ENCODE peak calls at places on chromosomes 13 and 19, in nine cellular contexts. One of them, this sample, is unnamed.

GRCh38 chr13:108987488-108987887 is 358.1 kb downstream of the MYO16 start:
- DNase-seq in HS-5: no peak
- DNase-seq in activated CD8-positive, alpha-beta memory T cell treated with anti-CD3 and anti-CD28 coated beads for 48 hours: no peak
- DNase-seq in GDM1: no peak
- DNase-seq in amygdala: no peak
- DNase-seq in cardiac fibroblast: peak
- DNase-seq in NCI-H69: peak
- DNase-seq in stimulated activated CD8-positive, alpha-beta memory T cell treated with anti-CD3 and anti-CD28 coated beads, Interleukin-7, amount 100 ng/mL, for 1 hour: no peak
- DNase-seq in T-cell: no peak
- DNase-seq in this sample: no peak

GRCh38 chr19:5680083-5680436 is 256 bp downstream of the MICOS13 start:
- DNase-seq in GDM1: no peak
- DNase-seq in cardiac fibroblast: no peak
- DNase-seq in T-cell: no peak
- DNase-seq in stimulated activated CD8-positive, alpha-beta memory T cell treated with anti-CD3 and anti-CD28 coated beads, Interleukin-7, amount 100 ng/mL, for 1 hour: no peak
- DNase-seq in amygdala: no peak
- DNase-seq in NCI-H69: peak
- DNase-seq in HS-5: no peak
- DNase-seq in activated CD8-positive, alpha-beta memory T cell treated with anti-CD3 and anti-CD28 coated beads for 48 hours: no peak
- DNase-seq in this sample: no peak

GRCh38 chr13:110536006-110536693 is 25.4 kb downstream of the RAB20 start:
- DNase-seq in HS-5: no peak
- DNase-seq in activated CD8-positive, alpha-beta memory T cell treated with anti-CD3 and anti-CD28 coated beads for 48 hours: no peak
- DNase-seq in stimulated activated CD8-positive, alpha-beta memory T cell treated with anti-CD3 and anti-CD28 coated beads, Interleukin-7, amount 100 ng/mL, for 1 hour: no peak
- DNase-seq in T-cell: no peak
- DNase-seq in NCI-H69: no peak
- DNase-seq in amygdala: no peak
- DNase-seq in GDM1: peak
- DNase-seq in cardiac fibroblast: no peak
- DNase-seq in this sample: no peak

GRCh38 chr13:99191336-99191899 is 9.2 kb upstream of the UBAC2 start:
- DNase-seq in HS-5: no peak
- DNase-seq in cardiac fibroblast: no peak
- DNase-seq in activated CD8-positive, alpha-beta memory T cell treated with anti-CD3 and anti-CD28 coated beads for 48 hours: no peak
- DNase-seq in T-cell: no peak
- DNase-seq in stimulated activated CD8-positive, alpha-beta memory T cell treated with anti-CD3 and anti-CD28 coated beads, Interleukin-7, amount 100 ng/mL, for 1 hour: no peak
- DNase-seq in amygdala: no peak
- DNase-seq in NCI-H69: no peak
- DNase-seq in GDM1: no peak
- DNase-seq in this sample: no peak

GRCh38 chr13:33740134-33740538 is 77.8 kb upstream of the RFC3 start:
- DNase-seq in NCI-H69: no peak
- DNase-seq in T-cell: no peak
- DNase-seq in cardiac fibroblast: peak
- DNase-seq in amygdala: no peak
- DNase-seq in HS-5: no peak
- DNase-seq in activated CD8-positive, alpha-beta memory T cell treated with anti-CD3 and anti-CD28 coated beads for 48 hours: no peak
- DNase-seq in GDM1: no peak
- DNase-seq in stimulated activated CD8-positive, alpha-beta memory T cell treated with anti-CD3 and anti-CD28 coated beads, Interleukin-7, amount 100 ng/mL, for 1 hour: no peak
- DNase-seq in this sample: no peak

GRCh38 chr19:44635581-44636438 is 7.9 kb upstream of the PVR start:
- DNase-seq in T-cell: no peak
- DNase-seq in activated CD8-positive, alpha-beta memory T cell treated with anti-CD3 and anti-CD28 coated beads for 48 hours: no peak
- DNase-seq in GDM1: peak
- DNase-seq in NCI-H69: peak
- DNase-seq in amygdala: no peak
- DNase-seq in HS-5: no peak
- DNase-seq in stimulated activated CD8-positive, alpha-beta memory T cell treated with anti-CD3 and anti-CD28 coated beads, Interleukin-7, amount 100 ng/mL, for 1 hour: no peak
- DNase-seq in cardiac fibroblast: peak
- DNase-seq in this sample: no peak

GRCh38 chr19:38360351-38360750 is 14.0 kb upstream of the PSMD8 start:
- DNase-seq in activated CD8-positive, alpha-beta memory T cell treated with anti-CD3 and anti-CD28 coated beads for 48 hours: no peak
- DNase-seq in amygdala: no peak
- DNase-seq in NCI-H69: peak
- DNase-seq in stimulated activated CD8-positive, alpha-beta memory T cell treated with anti-CD3 and anti-CD28 coated beads, Interleukin-7, amount 100 ng/mL, for 1 hour: no peak
- DNase-seq in T-cell: no peak
- DNase-seq in HS-5: no peak
- DNase-seq in GDM1: no peak
- DNase-seq in cardiac fibroblast: no peak
- DNase-seq in this sample: no peak

GRCh38 chr13:41548870-41549269 is 91.5 kb downstream of the RGCC start:
- DNase-seq in activated CD8-positive, alpha-beta memory T cell treated with anti-CD3 and anti-CD28 coated beads for 48 hours: no peak
- DNase-seq in HS-5: no peak
- DNase-seq in amygdala: no peak
- DNase-seq in T-cell: no peak
- DNase-seq in GDM1: no peak
- DNase-seq in cardiac fibroblast: no peak
- DNase-seq in stimulated activated CD8-positive, alpha-beta memory T cell treated with anti-CD3 and anti-CD28 coated beads, Interleukin-7, amount 100 ng/mL, for 1 hour: no peak
- DNase-seq in NCI-H69: no peak
- DNase-seq in this sample: no peak

GRCh38 chr13:106446011-106446410 is 89.5 kb downstream of the EFNB2 start:
- DNase-seq in cardiac fibroblast: no peak
- DNase-seq in NCI-H69: no peak
- DNase-seq in HS-5: peak
- DNase-seq in GDM1: no peak
- DNase-seq in stimulated activated CD8-positive, alpha-beta memory T cell treated with anti-CD3 and anti-CD28 coated beads, Interleukin-7, amount 100 ng/mL, for 1 hour: no peak
- DNase-seq in T-cell: no peak
- DNase-seq in activated CD8-positive, alpha-beta memory T cell treated with anti-CD3 and anti-CD28 coated beads for 48 hours: no peak
- DNase-seq in amygdala: no peak
- DNase-seq in this sample: no peak

GRCh38 chr13:48769107-48769704 is 115.5 kb downstream of the CYSLTR2 start:
- DNase-seq in T-cell: peak
- DNase-seq in amygdala: peak
- DNase-seq in HS-5: peak
- DNase-seq in activated CD8-positive, alpha-beta memory T cell treated with anti-CD3 and anti-CD28 coated beads for 48 hours: peak
- DNase-seq in NCI-H69: peak
- DNase-seq in GDM1: peak
- DNase-seq in stimulated activated CD8-positive, alpha-beta memory T cell treated with anti-CD3 and anti-CD28 coated beads, Interleukin-7, amount 100 ng/mL, for 1 hour: peak
- DNase-seq in cardiac fibroblast: peak
- DNase-seq in this sample: peak

GRCh38 chr13:75787249-75787940 is 151.3 kb downstream of the LMO7 start:
- DNase-seq in GDM1: no peak
- DNase-seq in T-cell: no peak
- DNase-seq in HS-5: no peak
- DNase-seq in activated CD8-positive, alpha-beta memory T cell treated with anti-CD3 and anti-CD28 coated beads for 48 hours: no peak
- DNase-seq in stimulated activated CD8-positive, alpha-beta memory T cell treated with anti-CD3 and anti-CD28 coated beads, Interleukin-7, amount 100 ng/mL, for 1 hour: no peak
- DNase-seq in NCI-H69: no peak
- DNase-seq in cardiac fibroblast: peak
- DNase-seq in amygdala: no peak
- DNase-seq in this sample: no peak

GRCh38 chr19:4012092-4012974 is 4.8 kb downstream of the PIAS4 start:
- DNase-seq in stimulated activated CD8-positive, alpha-beta memory T cell treated with anti-CD3 and anti-CD28 coated beads, Interleukin-7, amount 100 ng/mL, for 1 hour: no peak
- DNase-seq in NCI-H69: peak
- DNase-seq in T-cell: no peak
- DNase-seq in activated CD8-positive, alpha-beta memory T cell treated with anti-CD3 and anti-CD28 coated beads for 48 hours: no peak
- DNase-seq in GDM1: no peak
- DNase-seq in amygdala: no peak
- DNase-seq in HS-5: no peak
- DNase-seq in cardiac fibroblast: no peak
- DNase-seq in this sample: no peak

GRCh38 chr13:40190656-40191100 is 475.8 kb downstream of the FOXO1 start:
- DNase-seq in cardiac fibroblast: peak
- DNase-seq in activated CD8-positive, alpha-beta memory T cell treated with anti-CD3 and anti-CD28 coated beads for 48 hours: peak
- DNase-seq in NCI-H69: no peak
- DNase-seq in T-cell: peak
- DNase-seq in GDM1: no peak
- DNase-seq in HS-5: peak
- DNase-seq in amygdala: peak
- DNase-seq in stimulated activated CD8-positive, alpha-beta memory T cell treated with anti-CD3 and anti-CD28 coated beads, Interleukin-7, amount 100 ng/mL, for 1 hour: peak
- DNase-seq in this sample: peak

GRCh38 chr19:36151144-36152051 is 849 bp downstream of the COX7A1 start:
- DNase-seq in GDM1: no peak
- DNase-seq in activated CD8-positive, alpha-beta memory T cell treated with anti-CD3 and anti-CD28 coated beads for 48 hours: no peak
- DNase-seq in T-cell: no peak
- DNase-seq in amygdala: no peak
- DNase-seq in HS-5: no peak
- DNase-seq in NCI-H69: no peak
- DNase-seq in cardiac fibroblast: peak
- DNase-seq in stimulated activated CD8-positive, alpha-beta memory T cell treated with anti-CD3 and anti-CD28 coated beads, Interleukin-7, amount 100 ng/mL, for 1 hour: no peak
- DNase-seq in this sample: no peak

GRCh38 chr19:19434483-19435045 is 29.1 kb downstream of the GATAD2A start:
- DNase-seq in HS-5: no peak
- DNase-seq in activated CD8-positive, alpha-beta memory T cell treated with anti-CD3 and anti-CD28 coated beads for 48 hours: no peak
- DNase-seq in GDM1: no peak
- DNase-seq in stimulated activated CD8-positive, alpha-beta memory T cell treated with anti-CD3 and anti-CD28 coated beads, Interleukin-7, amount 100 ng/mL, for 1 hour: no peak
- DNase-seq in NCI-H69: no peak
- DNase-seq in amygdala: no peak
- DNase-seq in T-cell: no peak
- DNase-seq in cardiac fibroblast: peak
- DNase-seq in this sample: no peak